ENCODE peak calls at places on chromosomes 16 and 17, in ten cellular contexts. R is endothelial cell of umbilical vein; C is putamen; F is activated CD8-positive, alpha-beta memory T cell treated with anti-CD3 and anti-CD28 coated beads, Interleukin-2, amount 50 U/mL, for 4 hours; S is CD4-positive, alpha-beta T cell; O is stomach; X is left colon; P is heart right ventricle; M is hepatic stellate cell; J is glutamatergic neuron. Q is an unnamed sample.
A peak's percentile ranks its signal among the peaks of the same experiment; 100 is the strongest.

GRCh38 chr17:17919169-17920107 is 52.8 kb downstream of the TOM1L2 start:
- DNase-seq in M (peak; percentile 79), P (peak; percentile 60), F (peak; percentile 67), R (peak; percentile 78), X (peak; percentile 79), C (peak; percentile 79), J (peak; percentile 72), S (peak; percentile 63), O (peak; percentile 71), Q (peak; percentile 74)

GRCh38 chr16:66605177-66605999 is 884 bp downstream of the CMTM3 start:
- DNase-seq in X (peak; percentile 59), C (no peak), P (peak; percentile 69), S (no peak), M (peak; percentile 77), J (peak; percentile 67), F (peak; percentile 48), O (peak; percentile 40), R (peak; percentile 48), Q (peak; percentile 58)

GRCh38 chr17:41386227-41386626 is 4.1 kb upstream of the KRT34 start:
- DNase-seq in C (no peak), P (no peak), F (no peak), R (no peak), X (no peak), O (no peak), S (no peak), J (no peak), M (no peak), Q (no peak)

GRCh38 chr17:15092261-15092660 is 172.9 kb downstream of the PMP22 start:
- DNase-seq in P (no peak), M (no peak), X (no peak), R (no peak), J (no peak), F (no peak), C (no peak), S (no peak), O (no peak), Q (no peak)

GRCh38 chr17:81173354-81173753 is 7.3 kb upstream of the AATK start:
- DNase-seq in P (no peak), J (no peak), X (no peak), O (no peak), M (no peak), C (no peak), S (no peak), R (no peak), F (no peak), Q (no peak)

GRCh38 chr17:43832976-43833829 is at the start of gene MPP3:
- DNase-seq in O (peak; percentile 78), S (peak; percentile 5), P (peak; percentile 76), J (peak; percentile 72), F (peak; percentile 55), M (peak; percentile 95), R (peak; percentile 66), X (peak; percentile 78), C (peak; percentile 54), Q (peak; percentile 64)

GRCh38 chr17:29158515-29159275 is 21.5 kb downstream of the MYO18A start:
- DNase-seq in X (no peak), M (peak; percentile 57), R (no peak), S (no peak), J (no peak), F (no peak), P (no peak), O (no peak), C (no peak), Q (no peak)

GRCh38 chr17:6045621-6046357 is 24.4 kb upstream of the WSCD1 start:
- DNase-seq in O (no peak), F (no peak), S (no peak), M (no peak), C (peak; percentile 5), X (no peak), J (no peak), P (no peak), R (no peak), Q (no peak)

GRCh38 chr17:74190154-74190553 is 13.3 kb upstream of the RPL38 start:
- DNase-seq in S (no peak), P (no peak), X (no peak), O (no peak), F (no peak), C (peak; percentile 69), R (peak; percentile 61), J (no peak), M (peak; percentile 69), Q (no peak)

GRCh38 chr17:54967621-54968258 is 714 bp downstream of the COX11 start:
- DNase-seq in O (no peak), R (no peak), F (no peak), C (peak; percentile 54), M (peak; percentile 12), P (no peak), S (no peak), J (no peak), X (peak; percentile 34), Q (no peak)

GRCh38 chr16:52467753-52468152 is 79.2 kb downstream of the TOX3 start:
- DNase-seq in C (no peak), X (no peak), O (no peak), J (no peak), M (no peak), F (no peak), S (no peak), P (no peak), R (no peak), Q (no peak)

GRCh38 chr16:87037012-87037411 is 280.2 kb downstream of the C16orf95 start:
- DNase-seq in X (no peak), F (no peak), J (no peak), C (no peak), S (no peak), O (no peak), M (no peak), R (no peak), P (no peak), Q (no peak)

GRCh38 chr16:51818342-51818944 is 667.4 kb upstream of the SALL1 start:
- DNase-seq in X (peak; percentile 36), M (peak; percentile 17), C (peak; percentile 19), F (no peak), J (peak; percentile 82), R (no peak), O (peak; percentile 78), S (no peak), P (no peak), Q (peak; percentile 83)

GRCh38 chr17:4073983-4074830 is 68.6 kb downstream of the ZZEF1 start:
- DNase-seq in O (peak; percentile 28), M (no peak), X (peak; percentile 24), P (peak; percentile 13), C (no peak), F (no peak), R (no peak), S (no peak), J (no peak), Q (peak; percentile 42)

GRCh38 chr16:84687715-84688114 is 12.1 kb upstream of the USP10 start:
- DNase-seq in F (no peak), R (peak; percentile 37), O (no peak), X (no peak), P (no peak), M (peak; percentile 81), C (no peak), J (no peak), S (no peak), Q (no peak)

GRCh38 chr16:3215601-3216262 is 19.2 kb downstream of the ZNF200 start:
- DNase-seq in J (no peak), O (no peak), P (no peak), C (no peak), S (peak; percentile 31), F (no peak), X (no peak), R (no peak), M (no peak), Q (no peak)

GRCh38 chr17:32258383-32259121 is 7.1 kb upstream of the RHBDL3 start:
- DNase-seq in S (no peak), J (peak; percentile 77), C (no peak), X (no peak), M (no peak), F (no peak), R (no peak), O (no peak), P (no peak), Q (no peak)

GRCh38 chr16:79360267-79360666 is 240.3 kb downstream of the MAF start:
- DNase-seq in F (no peak), M (no peak), O (peak; percentile 32), S (no peak), C (no peak), R (no peak), P (no peak), J (no peak), X (no peak), Q (no peak)

GRCh38 chr16:14289692-14290340 is 218.7 kb downstream of the MRTFB start:
- DNase-seq in R (no peak), O (peak; percentile 21), S (no peak), F (no peak), P (no peak), M (peak; percentile 37), C (no peak), J (peak; percentile 49), X (no peak), Q (peak; percentile 47)

GRCh38 chr17:9676084-9676483 is 30.8 kb downstream of the USP43 start:
- DNase-seq in R (no peak), C (no peak), O (no peak), J (no peak), S (no peak), M (no peak), X (peak; percentile 17), F (no peak), P (no peak), Q (peak; percentile 17)

GRCh38 chr17:327296-327695 is 25.3 kb downstream of the RPH3AL start:
- DNase-seq in P (no peak), J (no peak), X (no peak), F (no peak), C (no peak), O (no peak), R (no peak), S (no peak), M (no peak), Q (no peak)

GRCh38 chr17:6555331-6556120 is 829 bp downstream of the PITPNM3 start:
- DNase-seq in M (peak; percentile 42), J (peak; percentile 60), C (no peak), S (no peak), X (peak; percentile 74), O (peak; percentile 55), R (peak; percentile 38), P (no peak), F (no peak), Q (peak; percentile 43)

GRCh38 chr16:85629326-85629725 is 16.2 kb downstream of the GSE1 start:
- DNase-seq in R (no peak), J (no peak), C (no peak), P (peak; percentile 50), M (no peak), O (no peak), S (no peak), F (no peak), X (no peak), Q (no peak)

GRCh38 chr17:80939151-80940145 is 52.2 kb upstream of the CHMP6 start:
- DNase-seq in O (no peak), S (no peak), J (no peak), P (no peak), R (no peak), C (no peak), F (no peak), M (no peak), X (no peak), Q (no peak)

GRCh38 chr17:48310748-48311213 is 119.2 kb downstream of the SKAP1 start:
- DNase-seq in R (no peak), J (peak; percentile 54), O (no peak), P (no peak), S (no peak), M (no peak), C (no peak), F (no peak), X (no peak), Q (no peak)

GRCh38 chr16:11151156-11151904 is 104.7 kb downstream of the SOCS1 start:
- DNase-seq in F (no peak), O (no peak), C (no peak), M (no peak), J (no peak), X (no peak), P (no peak), S (no peak), R (no peak), Q (no peak)

Q was measured in testis.